ENCODE peak calls at places on chromosomes 1 and 21, in ten cellular contexts. One of them, this sample, is unnamed.

GRCh38 chr1:43388021-43388575 is 1.5 kb downstream of the MED8 start:
- DNase-seq in activated CD4-positive, alpha-beta T cell treated with anti-CD3 and anti-CD28 coated beads, Interleukin-2, amount 10 ng/mL, durations not matched to agents 7 days and 5 days: no peak
- DNase-seq in H1: no peak
- DNase-seq in pancreas: no peak
- DNase-seq in tibial nerve: no peak
- DNase-seq in HS-5: no peak
- DNase-seq in mucosa of gallbladder: no peak
- DNase-seq in left ventricle myocardium inferior: no peak
- DNase-seq in COLO829: no peak
- DNase-seq in HuH-7.5: no peak
- DNase-seq in this sample: no peak

GRCh38 chr21:26385721-26386120 is 187.4 kb downstream of the CYYR1 start:
- DNase-seq in activated CD4-positive, alpha-beta T cell treated with anti-CD3 and anti-CD28 coated beads, Interleukin-2, amount 10 ng/mL, durations not matched to agents 7 days and 5 days: no peak
- DNase-seq in H1: no peak
- DNase-seq in pancreas: no peak
- DNase-seq in tibial nerve: no peak
- DNase-seq in HS-5: peak
- DNase-seq in mucosa of gallbladder: no peak
- DNase-seq in left ventricle myocardium inferior: no peak
- DNase-seq in COLO829: no peak
- DNase-seq in HuH-7.5: no peak
- DNase-seq in this sample: no peak

GRCh38 chr1:41360074-41361027 is 883 bp upstream of the FOXO6 start:
- DNase-seq in activated CD4-positive, alpha-beta T cell treated with anti-CD3 and anti-CD28 coated beads, Interleukin-2, amount 10 ng/mL, durations not matched to agents 7 days and 5 days: no peak
- DNase-seq in H1: peak
- DNase-seq in pancreas: peak
- DNase-seq in tibial nerve: no peak
- DNase-seq in HS-5: no peak
- DNase-seq in mucosa of gallbladder: peak
- DNase-seq in left ventricle myocardium inferior: no peak
- DNase-seq in COLO829: no peak
- DNase-seq in HuH-7.5: no peak
- DNase-seq in this sample: peak

GRCh38 chr1:19410393-19410792 is 74.9 kb downstream of the CAPZB start:
- DNase-seq in activated CD4-positive, alpha-beta T cell treated with anti-CD3 and anti-CD28 coated beads, Interleukin-2, amount 10 ng/mL, durations not matched to agents 7 days and 5 days: no peak
- DNase-seq in H1: no peak
- DNase-seq in pancreas: no peak
- DNase-seq in tibial nerve: no peak
- DNase-seq in HS-5: no peak
- DNase-seq in mucosa of gallbladder: no peak
- DNase-seq in left ventricle myocardium inferior: no peak
- DNase-seq in COLO829: no peak
- DNase-seq in HuH-7.5: no peak
- DNase-seq in this sample: peak

GRCh38 chr1:54894271-54894670 is 7.3 kb upstream of the DHCR24 start:
- DNase-seq in activated CD4-positive, alpha-beta T cell treated with anti-CD3 and anti-CD28 coated beads, Interleukin-2, amount 10 ng/mL, durations not matched to agents 7 days and 5 days: no peak
- DNase-seq in H1: no peak
- DNase-seq in pancreas: no peak
- DNase-seq in tibial nerve: no peak
- DNase-seq in HS-5: no peak
- DNase-seq in mucosa of gallbladder: no peak
- DNase-seq in left ventricle myocardium inferior: no peak
- DNase-seq in COLO829: no peak
- DNase-seq in HuH-7.5: no peak
- DNase-seq in this sample: no peak

GRCh38 chr1:54105736-54106269 is 47.0 kb downstream of the CDCP2 start:
- DNase-seq in activated CD4-positive, alpha-beta T cell treated with anti-CD3 and anti-CD28 coated beads, Interleukin-2, amount 10 ng/mL, durations not matched to agents 7 days and 5 days: no peak
- DNase-seq in H1: peak
- DNase-seq in pancreas: no peak
- DNase-seq in tibial nerve: no peak
- DNase-seq in HS-5: no peak
- DNase-seq in mucosa of gallbladder: no peak
- DNase-seq in left ventricle myocardium inferior: no peak
- DNase-seq in COLO829: no peak
- DNase-seq in HuH-7.5: no peak
- DNase-seq in this sample: no peak

GRCh38 chr1:24841593-24841992 is 88.5 kb downstream of the RUNX3 start:
- DNase-seq in activated CD4-positive, alpha-beta T cell treated with anti-CD3 and anti-CD28 coated beads, Interleukin-2, amount 10 ng/mL, durations not matched to agents 7 days and 5 days: no peak
- DNase-seq in H1: no peak
- DNase-seq in pancreas: no peak
- DNase-seq in tibial nerve: no peak
- DNase-seq in HS-5: no peak
- DNase-seq in mucosa of gallbladder: no peak
- DNase-seq in left ventricle myocardium inferior: no peak
- DNase-seq in COLO829: no peak
- DNase-seq in HuH-7.5: no peak
- DNase-seq in this sample: no peak

GRCh38 chr1:196896355-196896754 is 8.5 kb downstream of the CFHR4 start:
- DNase-seq in activated CD4-positive, alpha-beta T cell treated with anti-CD3 and anti-CD28 coated beads, Interleukin-2, amount 10 ng/mL, durations not matched to agents 7 days and 5 days: no peak
- DNase-seq in H1: no peak
- DNase-seq in pancreas: no peak
- DNase-seq in tibial nerve: no peak
- DNase-seq in HS-5: no peak
- DNase-seq in mucosa of gallbladder: no peak
- DNase-seq in left ventricle myocardium inferior: no peak
- DNase-seq in COLO829: no peak
- DNase-seq in HuH-7.5: no peak
- DNase-seq in this sample: no peak

GRCh38 chr1:9825101-9826074 is 1.6 kb upstream of the CLSTN1 start:
- DNase-seq in activated CD4-positive, alpha-beta T cell treated with anti-CD3 and anti-CD28 coated beads, Interleukin-2, amount 10 ng/mL, durations not matched to agents 7 days and 5 days: peak
- DNase-seq in H1: peak
- DNase-seq in pancreas: peak
- DNase-seq in tibial nerve: peak
- DNase-seq in HS-5: peak
- DNase-seq in mucosa of gallbladder: peak
- DNase-seq in left ventricle myocardium inferior: peak
- DNase-seq in COLO829: peak
- DNase-seq in HuH-7.5: peak
- DNase-seq in this sample: peak

GRCh38 chr1:54679706-54680105 is 36.0 kb upstream of the TTC4 start:
- DNase-seq in activated CD4-positive, alpha-beta T cell treated with anti-CD3 and anti-CD28 coated beads, Interleukin-2, amount 10 ng/mL, durations not matched to agents 7 days and 5 days: no peak
- DNase-seq in H1: no peak
- DNase-seq in pancreas: no peak
- DNase-seq in tibial nerve: no peak
- DNase-seq in HS-5: no peak
- DNase-seq in mucosa of gallbladder: no peak
- DNase-seq in left ventricle myocardium inferior: no peak
- DNase-seq in COLO829: no peak
- DNase-seq in HuH-7.5: no peak
- DNase-seq in this sample: no peak

GRCh38 chr1:24481098-24481497 is 21.5 kb upstream of the RCAN3 start:
- DNase-seq in activated CD4-positive, alpha-beta T cell treated with anti-CD3 and anti-CD28 coated beads, Interleukin-2, amount 10 ng/mL, durations not matched to agents 7 days and 5 days: peak
- DNase-seq in H1: no peak
- DNase-seq in pancreas: no peak
- DNase-seq in tibial nerve: peak
- DNase-seq in HS-5: no peak
- DNase-seq in mucosa of gallbladder: peak
- DNase-seq in left ventricle myocardium inferior: no peak
- DNase-seq in COLO829: peak
- DNase-seq in HuH-7.5: no peak
- DNase-seq in this sample: no peak

GRCh38 chr1:96329121-96329520 is 392.5 kb upstream of the PTBP2 start:
- DNase-seq in activated CD4-positive, alpha-beta T cell treated with anti-CD3 and anti-CD28 coated beads, Interleukin-2, amount 10 ng/mL, durations not matched to agents 7 days and 5 days: no peak
- DNase-seq in H1: no peak
- DNase-seq in pancreas: no peak
- DNase-seq in tibial nerve: no peak
- DNase-seq in HS-5: no peak
- DNase-seq in mucosa of gallbladder: no peak
- DNase-seq in left ventricle myocardium inferior: no peak
- DNase-seq in COLO829: peak
- DNase-seq in HuH-7.5: no peak
- DNase-seq in this sample: no peak

GRCh38 chr1:29647581-29647980 is 411.3 kb downstream of the PTPRU start:
- DNase-seq in activated CD4-positive, alpha-beta T cell treated with anti-CD3 and anti-CD28 coated beads, Interleukin-2, amount 10 ng/mL, durations not matched to agents 7 days and 5 days: no peak
- DNase-seq in H1: no peak
- DNase-seq in pancreas: no peak
- DNase-seq in tibial nerve: no peak
- DNase-seq in HS-5: no peak
- DNase-seq in mucosa of gallbladder: no peak
- DNase-seq in left ventricle myocardium inferior: no peak
- DNase-seq in COLO829: no peak
- DNase-seq in HuH-7.5: no peak
- DNase-seq in this sample: no peak

GRCh38 chr1:99850458-99850974 is 355 bp downstream of the AGL start:
- DNase-seq in activated CD4-positive, alpha-beta T cell treated with anti-CD3 and anti-CD28 coated beads, Interleukin-2, amount 10 ng/mL, durations not matched to agents 7 days and 5 days: no peak
- DNase-seq in H1: no peak
- DNase-seq in pancreas: no peak
- DNase-seq in tibial nerve: no peak
- DNase-seq in HS-5: no peak
- DNase-seq in mucosa of gallbladder: no peak
- DNase-seq in left ventricle myocardium inferior: no peak
- DNase-seq in COLO829: no peak
- DNase-seq in HuH-7.5: no peak
- DNase-seq in this sample: peak

GRCh38 chr1:116900471-116901365 is 9.0 kb upstream of the PTGFRN start:
- DNase-seq in activated CD4-positive, alpha-beta T cell treated with anti-CD3 and anti-CD28 coated beads, Interleukin-2, amount 10 ng/mL, durations not matched to agents 7 days and 5 days: no peak
- DNase-seq in H1: no peak
- DNase-seq in pancreas: no peak
- DNase-seq in tibial nerve: no peak
- DNase-seq in HS-5: no peak
- DNase-seq in mucosa of gallbladder: no peak
- DNase-seq in left ventricle myocardium inferior: no peak
- DNase-seq in COLO829: no peak
- DNase-seq in HuH-7.5: no peak
- DNase-seq in this sample: peak

GRCh38 chr1:41712687-41713086 is 206.0 kb downstream of the HIVEP3 start:
- DNase-seq in activated CD4-positive, alpha-beta T cell treated with anti-CD3 and anti-CD28 coated beads, Interleukin-2, amount 10 ng/mL, durations not matched to agents 7 days and 5 days: no peak
- DNase-seq in H1: no peak
- DNase-seq in pancreas: peak
- DNase-seq in tibial nerve: no peak
- DNase-seq in HS-5: no peak
- DNase-seq in mucosa of gallbladder: no peak
- DNase-seq in left ventricle myocardium inferior: peak
- DNase-seq in COLO829: no peak
- DNase-seq in HuH-7.5: no peak
- DNase-seq in this sample: no peak

GRCh38 chr1:27603320-27603961 is 503 bp downstream of the AHDC1 start:
- DNase-seq in activated CD4-positive, alpha-beta T cell treated with anti-CD3 and anti-CD28 coated beads, Interleukin-2, amount 10 ng/mL, durations not matched to agents 7 days and 5 days: no peak
- DNase-seq in H1: peak
- DNase-seq in pancreas: no peak
- DNase-seq in tibial nerve: no peak
- DNase-seq in HS-5: peak
- DNase-seq in mucosa of gallbladder: no peak
- DNase-seq in left ventricle myocardium inferior: peak
- DNase-seq in COLO829: no peak
- DNase-seq in HuH-7.5: peak
- DNase-seq in this sample: peak

GRCh38 chr1:224534731-224535130 is 81.4 kb upstream of the CNIH3 start:
- DNase-seq in activated CD4-positive, alpha-beta T cell treated with anti-CD3 and anti-CD28 coated beads, Interleukin-2, amount 10 ng/mL, durations not matched to agents 7 days and 5 days: no peak
- DNase-seq in H1: no peak
- DNase-seq in pancreas: peak
- DNase-seq in tibial nerve: no peak
- DNase-seq in HS-5: no peak
- DNase-seq in mucosa of gallbladder: no peak
- DNase-seq in left ventricle myocardium inferior: no peak
- DNase-seq in COLO829: no peak
- DNase-seq in HuH-7.5: no peak
- DNase-seq in this sample: peak

GRCh38 chr1:104921552-104921951 is 1171.9 kb downstream of the AMY1C start:
- DNase-seq in activated CD4-positive, alpha-beta T cell treated with anti-CD3 and anti-CD28 coated beads, Interleukin-2, amount 10 ng/mL, durations not matched to agents 7 days and 5 days: no peak
- DNase-seq in H1: no peak
- DNase-seq in pancreas: no peak
- DNase-seq in tibial nerve: no peak
- DNase-seq in HS-5: peak
- DNase-seq in mucosa of gallbladder: no peak
- DNase-seq in left ventricle myocardium inferior: no peak
- DNase-seq in COLO829: no peak
- DNase-seq in HuH-7.5: no peak
- DNase-seq in this sample: peak

GRCh38 chr1:15107052-15107687 is 46.4 kb upstream of the TMEM51 start:
- DNase-seq in activated CD4-positive, alpha-beta T cell treated with anti-CD3 and anti-CD28 coated beads, Interleukin-2, amount 10 ng/mL, durations not matched to agents 7 days and 5 days: no peak
- DNase-seq in H1: no peak
- DNase-seq in pancreas: no peak
- DNase-seq in tibial nerve: no peak
- DNase-seq in HS-5: no peak
- DNase-seq in mucosa of gallbladder: no peak
- DNase-seq in left ventricle myocardium inferior: no peak
- DNase-seq in COLO829: no peak
- DNase-seq in HuH-7.5: no peak
- DNase-seq in this sample: no peak

GRCh38 chr1:14808768-14809167 is 210.3 kb downstream of the KAZN start:
- DNase-seq in activated CD4-positive, alpha-beta T cell treated with anti-CD3 and anti-CD28 coated beads, Interleukin-2, amount 10 ng/mL, durations not matched to agents 7 days and 5 days: no peak
- DNase-seq in H1: no peak
- DNase-seq in pancreas: no peak
- DNase-seq in tibial nerve: no peak
- DNase-seq in HS-5: no peak
- DNase-seq in mucosa of gallbladder: no peak
- DNase-seq in left ventricle myocardium inferior: no peak
- DNase-seq in COLO829: no peak
- DNase-seq in HuH-7.5: no peak
- DNase-seq in this sample: no peak

GRCh38 chr21:29656504-29657227 is 283.1 kb downstream of the GRIK1 start:
- DNase-seq in activated CD4-positive, alpha-beta T cell treated with anti-CD3 and anti-CD28 coated beads, Interleukin-2, amount 10 ng/mL, durations not matched to agents 7 days and 5 days: peak
- DNase-seq in H1: no peak
- DNase-seq in pancreas: no peak
- DNase-seq in tibial nerve: no peak
- DNase-seq in HS-5: peak
- DNase-seq in mucosa of gallbladder: no peak
- DNase-seq in left ventricle myocardium inferior: no peak
- DNase-seq in COLO829: peak
- DNase-seq in HuH-7.5: no peak
- DNase-seq in this sample: peak

GRCh38 chr1:8439015-8439702 is 121.2 kb downstream of the SLC45A1 start:
- DNase-seq in activated CD4-positive, alpha-beta T cell treated with anti-CD3 and anti-CD28 coated beads, Interleukin-2, amount 10 ng/mL, durations not matched to agents 7 days and 5 days: no peak
- DNase-seq in H1: peak
- DNase-seq in pancreas: peak
- DNase-seq in tibial nerve: peak
- DNase-seq in HS-5: no peak
- DNase-seq in mucosa of gallbladder: peak
- DNase-seq in left ventricle myocardium inferior: peak
- DNase-seq in COLO829: peak
- DNase-seq in HuH-7.5: no peak
- DNase-seq in this sample: peak

GRCh38 chr1:177913762-177914540 is 55.9 kb downstream of the SEC16B start:
- DNase-seq in activated CD4-positive, alpha-beta T cell treated with anti-CD3 and anti-CD28 coated beads, Interleukin-2, amount 10 ng/mL, durations not matched to agents 7 days and 5 days: no peak
- DNase-seq in H1: peak
- DNase-seq in pancreas: peak
- DNase-seq in tibial nerve: peak
- DNase-seq in HS-5: no peak
- DNase-seq in mucosa of gallbladder: no peak
- DNase-seq in left ventricle myocardium inferior: no peak
- DNase-seq in COLO829: no peak
- DNase-seq in HuH-7.5: no peak
- DNase-seq in this sample: peak

GRCh38 chr1:8373547-8374270 is 55.8 kb downstream of the SLC45A1 start:
- DNase-seq in activated CD4-positive, alpha-beta T cell treated with anti-CD3 and anti-CD28 coated beads, Interleukin-2, amount 10 ng/mL, durations not matched to agents 7 days and 5 days: no peak
- DNase-seq in H1: no peak
- DNase-seq in pancreas: peak
- DNase-seq in tibial nerve: peak
- DNase-seq in HS-5: peak
- DNase-seq in mucosa of gallbladder: peak
- DNase-seq in left ventricle myocardium inferior: peak
- DNase-seq in COLO829: peak
- DNase-seq in HuH-7.5: no peak
- DNase-seq in this sample: no peak

GRCh38 chr1:109864960-109865611 is 45.6 kb upstream of the CSF1 start:
- DNase-seq in activated CD4-positive, alpha-beta T cell treated with anti-CD3 and anti-CD28 coated beads, Interleukin-2, amount 10 ng/mL, durations not matched to agents 7 days and 5 days: no peak
- DNase-seq in H1: no peak
- DNase-seq in pancreas: no peak
- DNase-seq in tibial nerve: peak
- DNase-seq in HS-5: no peak
- DNase-seq in mucosa of gallbladder: peak
- DNase-seq in left ventricle myocardium inferior: no peak
- DNase-seq in COLO829: no peak
- DNase-seq in HuH-7.5: no peak
- DNase-seq in this sample: no peak

GRCh38 chr1:4634793-4635406 is 19.5 kb upstream of the AJAP1 start:
- DNase-seq in activated CD4-positive, alpha-beta T cell treated with anti-CD3 and anti-CD28 coated beads, Interleukin-2, amount 10 ng/mL, durations not matched to agents 7 days and 5 days: no peak
- DNase-seq in H1: no peak
- DNase-seq in pancreas: no peak
- DNase-seq in tibial nerve: no peak
- DNase-seq in HS-5: no peak
- DNase-seq in mucosa of gallbladder: no peak
- DNase-seq in left ventricle myocardium inferior: no peak
- DNase-seq in COLO829: no peak
- DNase-seq in HuH-7.5: no peak
- DNase-seq in this sample: no peak

GRCh38 chr21:42411197-42411869 is 7.6 kb downstream of the UBASH3A start:
- DNase-seq in activated CD4-positive, alpha-beta T cell treated with anti-CD3 and anti-CD28 coated beads, Interleukin-2, amount 10 ng/mL, durations not matched to agents 7 days and 5 days: no peak
- DNase-seq in H1: no peak
- DNase-seq in pancreas: no peak
- DNase-seq in tibial nerve: no peak
- DNase-seq in HS-5: no peak
- DNase-seq in mucosa of gallbladder: no peak
- DNase-seq in left ventricle myocardium inferior: no peak
- DNase-seq in COLO829: no peak
- DNase-seq in HuH-7.5: no peak
- DNase-seq in this sample: no peak